ENCODE peak calls at places on chromosomes 16 and 17, in four cellular contexts. G is stimulated activated CD4-positive, alpha-beta T cell treated with anti-CD3 and anti-CD28 coated beads, Interleukin-12 subunit alpha, Interleukin-12 subunit beta, amount 100 ng/mL, for 4 hours; I is choroid plexus epithelial cell; R is lung. D is an unnamed sample.

GRCh38 chr16:87954361-87954760 is 3.1 kb downstream of the BANP start:
- DNase-seq in G (no peak), I (no peak), R (no peak), D (no peak)

GRCh38 chr16:73735018-73735417 is 561.6 kb upstream of the PSMD7 start:
- DNase-seq in G (no peak), I (peak), R (no peak), D (peak)

GRCh38 chr16:84867696-84868095 is 47.9 kb downstream of the CRISPLD2 start:
- DNase-seq in G (no peak), I (no peak), R (no peak), D (no peak)

GRCh38 chr17:67353929-67354557 is 12.3 kb downstream of the PSMD12 start:
- DNase-seq in G (no peak), I (no peak), R (no peak), D (no peak)

GRCh38 chr17:6575596-6575988 is 19.2 kb upstream of the PITPNM3 start:
- DNase-seq in G (no peak), I (no peak), R (no peak), D (no peak)

GRCh38 chr16:25709182-25709581 is 17.4 kb downstream of the HS3ST4 start:
- DNase-seq in G (no peak), I (no peak), R (no peak), D (no peak)

GRCh38 chr16:2715519-2715918 is 4.5 kb downstream of the PRSS27 start:
- DNase-seq in G (peak), I (peak), R (peak), D (peak)

GRCh38 chr17:50550661-50551432 is 3.9 kb downstream of the SPATA20 start:
- DNase-seq in G (no peak), I (peak), R (peak), D (peak)

GRCh38 chr17:70905796-70906195 is 736.5 kb downstream of the KCNJ2 start:
- DNase-seq in G (no peak), I (peak), R (peak), D (no peak)

GRCh38 chr17:40317880-40318834 is 9.2 kb downstream of the RARA start:
- DNase-seq in G (peak), I (peak), R (peak), D (peak)

GRCh38 chr16:73163238-73163795 is 115.4 kb upstream of the ZFHX3 start:
- DNase-seq in G (no peak), I (peak), R (no peak), D (no peak)

GRCh38 chr17:1228752-1229353 is 41.4 kb upstream of the BHLHA9 start:
- DNase-seq in G (no peak), I (no peak), R (no peak), D (no peak)

GRCh38 chr17:1043601-1044251 is 46.8 kb downstream of the TIMM22 start:
- DNase-seq in G (no peak), I (peak), R (no peak), D (no peak)

GRCh38 chr17:2266045-2266864 is 37.3 kb downstream of the SMG6 start:
- DNase-seq in G (peak), I (no peak), R (peak), D (no peak)

GRCh38 chr16:84794626-84795025 is 25.2 kb upstream of the CRISPLD2 start:
- DNase-seq in G (no peak), I (no peak), R (no peak), D (no peak)

GRCh38 chr17:83193336-83194188 is 114.2 kb downstream of the METRNL start:
- DNase-seq in G (no peak), I (peak), R (peak), D (peak)

GRCh38 chr16:66182592-66182991 is 183.9 kb upstream of the CDH5 start:
- DNase-seq in G (no peak), I (no peak), R (no peak), D (no peak)

GRCh38 chr17:50618300-50618699 is 16.4 kb upstream of the ABCC3 start:
- DNase-seq in G (no peak), I (peak), R (no peak), D (no peak)

GRCh38 chr16:57935904-57936303 is 35.0 kb downstream of the CNGB1 start:
- DNase-seq in G (no peak), I (no peak), R (no peak), D (peak)

GRCh38 chr17:77316651-77317050 is 175.9 kb downstream of the SEC14L1 start:
- DNase-seq in G (no peak), I (no peak), R (no peak), D (no peak)

GRCh38 chr16:82091225-82091624 is 56.2 kb downstream of the HSD17B2 start:
- DNase-seq in G (no peak), I (peak), R (no peak), D (no peak)

GRCh38 chr16:17331071-17331521 is 139.7 kb downstream of the XYLT1 start:
- DNase-seq in G (no peak), I (no peak), R (no peak), D (no peak)

GRCh38 chr16:17532338-17532995 is 61.7 kb upstream of the XYLT1 start:
- DNase-seq in G (no peak), I (no peak), R (no peak), D (no peak)

D was measured in Caki2.